ENCODE peak calls at places on chromosome 20, in five cellular contexts. One of them, this sample, is unnamed.

GRCh38 chr20:41094656-41095055 is 42.7 kb upstream of the PLCG1 start:
- DNase-seq in adrenal gland: no peak
- DNase-seq in CD8-positive, alpha-beta memory T cell: no peak
- DNase-seq in H9: no peak
- DNase-seq in tibial artery: no peak
- DNase-seq in this sample: peak; percentile 27

GRCh38 chr20:1061484-1062221 is 56.7 kb upstream of the PSMF1 start:
- DNase-seq in H9: no peak
- DNase-seq in tibial artery: no peak
- DNase-seq in CD8-positive, alpha-beta memory T cell: no peak
- DNase-seq in adrenal gland: no peak
- DNase-seq in this sample: no peak

GRCh38 chr20:45339084-45339483 is 9.1 kb downstream of the SDC4 start:
- DNase-seq in CD8-positive, alpha-beta memory T cell: no peak
- DNase-seq in H9: no peak
- DNase-seq in adrenal gland: no peak
- DNase-seq in tibial artery: no peak
- DNase-seq in this sample: no peak

GRCh38 chr20:38175221-38176030 is 10.4 kb upstream of the TGM2 start:
- DNase-seq in CD8-positive, alpha-beta memory T cell: no peak
- DNase-seq in adrenal gland: no peak
- DNase-seq in H9: no peak
- DNase-seq in tibial artery: no peak
- DNase-seq in this sample: no peak

GRCh38 chr20:17142666-17143065 is 84.2 kb upstream of the PCSK2 start:
- DNase-seq in H9: no peak
- DNase-seq in tibial artery: no peak
- DNase-seq in adrenal gland: no peak
- DNase-seq in CD8-positive, alpha-beta memory T cell: no peak
- DNase-seq in this sample: no peak

GRCh38 chr20:40489886-40490285 is 199.2 kb downstream of the MAFB start:
- DNase-seq in CD8-positive, alpha-beta memory T cell: no peak
- DNase-seq in H9: no peak
- DNase-seq in adrenal gland: no peak
- DNase-seq in tibial artery: no peak
- DNase-seq in this sample: no peak

GRCh38 chr20:13819885-13820645 is 35.2 kb downstream of the NDUFAF5 start:
- DNase-seq in tibial artery: no peak
- DNase-seq in adrenal gland: peak; percentile 40
- DNase-seq in H9: peak; percentile 38
- DNase-seq in CD8-positive, alpha-beta memory T cell: no peak
- DNase-seq in this sample: peak; percentile 60

GRCh38 chr20:41223112-41223511 is 85.8 kb downstream of the PLCG1 start:
- DNase-seq in H9: no peak
- DNase-seq in CD8-positive, alpha-beta memory T cell: no peak
- DNase-seq in adrenal gland: no peak
- DNase-seq in tibial artery: no peak
- DNase-seq in this sample: no peak

GRCh38 chr20:15200139-15200538 is 862.7 kb upstream of the FLRT3 start:
- DNase-seq in CD8-positive, alpha-beta memory T cell: no peak
- DNase-seq in H9: no peak
- DNase-seq in tibial artery: no peak
- DNase-seq in adrenal gland: no peak
- DNase-seq in this sample: no peak

GRCh38 chr20:25251558-25251957 is 3.7 kb downstream of the PYGB start:
- DNase-seq in CD8-positive, alpha-beta memory T cell: no peak
- DNase-seq in tibial artery: no peak
- DNase-seq in H9: no peak
- DNase-seq in adrenal gland: no peak
- DNase-seq in this sample: no peak

GRCh38 chr20:62716198-62716940 is 7.7 kb downstream of the NTSR1 start:
- DNase-seq in H9: no peak
- DNase-seq in adrenal gland: no peak
- DNase-seq in CD8-positive, alpha-beta memory T cell: peak; percentile 71
- DNase-seq in tibial artery: no peak
- DNase-seq in this sample: no peak
- H3K27me3 ChIP-seq in H9: no peaks in the 10 kb centered on the region
- H3K27me3 ChIP-seq in adrenal gland: peaks cover 18% of the 10 kb centered on the region
- H3K27me3 ChIP-seq in CD8-positive, alpha-beta memory T cell: no peaks in the 10 kb centered on the region
- H3K27me3 ChIP-seq in tibial artery: peaks cover 64% of the 10 kb centered on the region
- H3K27me3 ChIP-seq in this sample: no peaks in the 10 kb centered on the region

GRCh38 chr20:39263076-39263475 is 300.9 kb downstream of the DHX35 start:
- DNase-seq in adrenal gland: no peak
- DNase-seq in tibial artery: no peak
- DNase-seq in CD8-positive, alpha-beta memory T cell: no peak
- DNase-seq in H9: no peak
- DNase-seq in this sample: no peak

GRCh38 chr20:39266989-39267388 is 304.8 kb downstream of the DHX35 start:
- DNase-seq in CD8-positive, alpha-beta memory T cell: no peak
- DNase-seq in tibial artery: no peak
- DNase-seq in adrenal gland: no peak
- DNase-seq in H9: no peak
- DNase-seq in this sample: no peak

GRCh38 chr20:39269031-39269461 is 306.9 kb downstream of the DHX35 start:
- DNase-seq in tibial artery: peak; percentile 42
- DNase-seq in adrenal gland: peak; percentile 72
- DNase-seq in H9: peak; percentile 80
- DNase-seq in CD8-positive, alpha-beta memory T cell: no peak
- DNase-seq in this sample: peak; percentile 35

GRCh38 chr20:39268566-39268965 is 306.4 kb downstream of the DHX35 start:
- DNase-seq in adrenal gland: no peak
- DNase-seq in tibial artery: no peak
- DNase-seq in H9: no peak
- DNase-seq in CD8-positive, alpha-beta memory T cell: no peak
- DNase-seq in this sample: no peak

DNA sequence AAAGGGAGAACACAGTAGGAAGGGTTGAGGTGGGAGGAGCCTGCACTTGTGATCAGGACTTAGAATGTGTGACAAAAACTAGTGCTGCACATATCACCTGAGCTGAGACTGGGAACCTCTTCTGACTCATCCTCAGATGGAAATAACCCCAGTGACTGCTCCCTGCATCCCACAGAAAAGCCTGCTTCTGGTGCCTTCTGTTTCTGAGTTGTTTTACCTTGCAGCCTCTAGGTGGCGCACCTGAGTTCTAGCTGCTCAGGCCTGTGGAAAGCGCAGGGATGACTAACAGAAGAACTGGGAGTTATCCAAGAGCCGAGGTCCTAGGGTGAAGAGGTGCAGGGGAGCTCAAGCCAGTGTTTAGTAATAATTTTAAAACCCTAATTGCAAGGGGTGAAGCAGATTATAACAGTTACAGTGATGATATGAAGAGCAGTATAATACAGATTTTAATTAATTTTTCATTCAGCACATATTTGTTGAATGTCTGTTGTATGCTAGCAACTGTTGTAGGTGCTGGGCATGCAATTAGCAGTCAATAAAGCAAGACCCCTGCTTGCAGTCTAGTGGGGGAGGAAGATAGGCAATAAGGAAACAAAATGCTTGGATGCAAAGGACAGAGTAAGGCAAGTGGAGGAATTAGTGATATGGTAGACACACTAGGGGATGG is 302.5 kb downstream of the DHX35 start:
- DNase-seq in adrenal gland: peak; percentile 82
- DNase-seq in CD8-positive, alpha-beta memory T cell: no peak
- DNase-seq in H9: peak; percentile 79
- DNase-seq in tibial artery: peak; percentile 39
- DNase-seq in this sample: peak; percentile 68
- H3K27me3 ChIP-seq in adrenal gland: no peaks in the 10 kb centered on the region
- H3K27me3 ChIP-seq in CD8-positive, alpha-beta memory T cell: no peaks in the 10 kb centered on the region
- H3K27me3 ChIP-seq in H9: no peaks in the 10 kb centered on the region
- H3K27me3 ChIP-seq in tibial artery: no peaks in the 10 kb centered on the region
- H3K27me3 ChIP-seq in this sample: no peaks in the 10 kb centered on the region

DNA sequence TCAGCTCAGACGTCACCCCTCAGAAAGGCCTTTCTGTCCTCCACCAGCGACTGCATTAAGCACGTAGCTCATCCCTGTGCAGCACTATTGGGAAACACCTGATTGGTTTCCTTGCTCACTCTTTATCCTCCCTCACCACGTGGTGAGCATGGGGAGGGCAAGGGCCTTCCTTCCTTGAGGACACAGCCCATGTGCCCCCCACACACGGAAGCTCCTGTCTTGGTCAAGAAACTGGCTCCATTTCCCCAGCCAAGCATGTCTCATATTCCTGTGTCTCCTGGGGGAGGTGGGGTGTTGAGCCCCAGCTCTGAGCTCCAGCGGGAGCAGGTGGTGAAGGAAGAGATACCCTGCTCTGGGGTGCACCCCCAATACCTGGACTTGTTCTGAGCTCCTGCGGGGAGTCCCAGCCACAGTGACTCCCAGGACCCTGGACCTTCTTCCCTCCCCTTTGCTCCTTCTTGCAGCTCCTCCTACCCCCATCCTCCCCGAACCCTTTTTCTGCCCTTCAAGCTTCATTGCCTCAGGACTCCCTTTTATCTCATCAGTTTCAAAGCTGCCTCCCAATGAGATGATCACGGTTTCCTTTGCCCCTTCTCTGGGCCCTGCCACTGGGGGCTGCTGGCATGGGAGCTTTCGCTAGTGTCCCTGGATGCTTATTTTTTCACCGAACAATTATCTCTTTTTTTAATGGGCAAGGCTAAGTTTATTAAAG is 230.1 kb downstream of the TFAP2C start:
- DNase-seq in tibial artery: no peak
- DNase-seq in CD8-positive, alpha-beta memory T cell: no peak
- DNase-seq in H9: no peak
- DNase-seq in adrenal gland: no peak
- DNase-seq in this sample: no peak
- H3K27me3 ChIP-seq in tibial artery: peaks cover 6% of the 10 kb centered on the region
- H3K27me3 ChIP-seq in CD8-positive, alpha-beta memory T cell: no peaks in the 10 kb centered on the region
- H3K27me3 ChIP-seq in H9: no peaks in the 10 kb centered on the region
- H3K27me3 ChIP-seq in adrenal gland: peaks cover 18% of the 10 kb centered on the region
- H3K27me3 ChIP-seq in this sample: no peaks in the 10 kb centered on the region

GRCh38 chr20:8147476-8147875 is 15.4 kb downstream of the PLCB1 start:
- DNase-seq in adrenal gland: no peak
- DNase-seq in H9: no peak
- DNase-seq in tibial artery: no peak
- DNase-seq in CD8-positive, alpha-beta memory T cell: no peak
- DNase-seq in this sample: no peak
- H3K27me3 ChIP-seq in adrenal gland: no peaks in the 10 kb centered on the region
- H3K27me3 ChIP-seq in H9: no peaks in the 10 kb centered on the region
- H3K27me3 ChIP-seq in tibial artery: no peaks in the 10 kb centered on the region
- H3K27me3 ChIP-seq in CD8-positive, alpha-beta memory T cell: no peaks in the 10 kb centered on the region
- H3K27me3 ChIP-seq in this sample: no peaks in the 10 kb centered on the region

DNA sequence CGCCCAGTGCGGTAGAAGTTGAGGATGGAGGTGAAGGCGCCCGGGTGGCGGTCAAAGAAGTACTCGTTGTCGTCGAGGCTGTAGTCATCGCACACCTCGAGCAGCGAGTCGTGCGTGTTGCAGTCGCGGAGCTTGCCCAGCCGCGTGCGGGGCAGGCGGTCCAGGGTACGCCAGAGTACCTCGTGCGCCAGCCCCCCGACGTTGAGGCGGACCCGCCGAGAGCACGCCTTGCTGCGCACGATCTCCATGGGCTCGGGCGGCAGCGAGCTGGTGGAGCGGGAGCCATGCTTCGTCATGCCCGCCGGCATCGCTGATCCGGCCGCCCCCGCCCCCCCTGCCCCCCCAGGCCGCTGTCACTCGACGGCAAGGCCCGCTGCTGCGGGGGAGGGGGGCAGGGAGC is 295 bp downstream of the KCNB1 start:
- DNase-seq in H9: peak; percentile 32
- DNase-seq in CD8-positive, alpha-beta memory T cell: no peak
- DNase-seq in tibial artery: no peak
- DNase-seq in adrenal gland: no peak
- DNase-seq in this sample: no peak
- H3K27me3 ChIP-seq in H9: no peaks in the 10 kb centered on the region
- H3K27me3 ChIP-seq in CD8-positive, alpha-beta memory T cell: peaks cover 18% of the 10 kb centered on the region
- H3K27me3 ChIP-seq in tibial artery: peaks cover 22% of the 10 kb centered on the region
- H3K27me3 ChIP-seq in adrenal gland: peaks cover 11% of the 10 kb centered on the region
- H3K27me3 ChIP-seq in this sample: no peaks in the 10 kb centered on the region

GRCh38 chr20:21102691-21103311 is 3.4 kb downstream of the LINC00237 start:
- DNase-seq in adrenal gland: no peak
- DNase-seq in tibial artery: peak; percentile 51
- DNase-seq in CD8-positive, alpha-beta memory T cell: peak; percentile 71
- DNase-seq in H9: peak; percentile 76
- DNase-seq in this sample: no peak
- H3K27me3 ChIP-seq in adrenal gland: peaks cover 96% of the 10 kb centered on the region
- H3K27me3 ChIP-seq in tibial artery: peaks cover 100% of the 10 kb centered on the region
- H3K27me3 ChIP-seq in CD8-positive, alpha-beta memory T cell: peaks cover 90% of the 10 kb centered on the region
- H3K27me3 ChIP-seq in H9: peaks cover 47% of the 10 kb centered on the region
- H3K27me3 ChIP-seq in this sample: peaks cover 90% of the 10 kb centered on the region

GRCh38 chr20:56631990-56632327 is 2.9 kb downstream of the TFAP2C start:
- DNase-seq in tibial artery: no peak
- DNase-seq in adrenal gland: no peak
- DNase-seq in CD8-positive, alpha-beta memory T cell: no peak
- DNase-seq in H9: no peak
- DNase-seq in this sample: no peak

GRCh38 chr20:56630086-56630493 is 984 bp downstream of the TFAP2C start:
- DNase-seq in H9: peak; percentile 85
- DNase-seq in CD8-positive, alpha-beta memory T cell: no peak
- DNase-seq in tibial artery: no peak
- DNase-seq in adrenal gland: peak; percentile 60
- DNase-seq in this sample: no peak

GRCh38 chr20:56630506-56631317 is 1.6 kb downstream of the TFAP2C start:
- DNase-seq in CD8-positive, alpha-beta memory T cell: no peak
- DNase-seq in adrenal gland: no peak
- DNase-seq in tibial artery: no peak
- DNase-seq in H9: peak; percentile 57
- DNase-seq in this sample: no peak

GRCh38 chr20:56629464-56630085 is 469 bp downstream of the TFAP2C start:
- DNase-seq in adrenal gland: peak; percentile 34
- DNase-seq in tibial artery: no peak
- DNase-seq in CD8-positive, alpha-beta memory T cell: no peak
- DNase-seq in H9: no peak
- DNase-seq in this sample: no peak

DNA sequence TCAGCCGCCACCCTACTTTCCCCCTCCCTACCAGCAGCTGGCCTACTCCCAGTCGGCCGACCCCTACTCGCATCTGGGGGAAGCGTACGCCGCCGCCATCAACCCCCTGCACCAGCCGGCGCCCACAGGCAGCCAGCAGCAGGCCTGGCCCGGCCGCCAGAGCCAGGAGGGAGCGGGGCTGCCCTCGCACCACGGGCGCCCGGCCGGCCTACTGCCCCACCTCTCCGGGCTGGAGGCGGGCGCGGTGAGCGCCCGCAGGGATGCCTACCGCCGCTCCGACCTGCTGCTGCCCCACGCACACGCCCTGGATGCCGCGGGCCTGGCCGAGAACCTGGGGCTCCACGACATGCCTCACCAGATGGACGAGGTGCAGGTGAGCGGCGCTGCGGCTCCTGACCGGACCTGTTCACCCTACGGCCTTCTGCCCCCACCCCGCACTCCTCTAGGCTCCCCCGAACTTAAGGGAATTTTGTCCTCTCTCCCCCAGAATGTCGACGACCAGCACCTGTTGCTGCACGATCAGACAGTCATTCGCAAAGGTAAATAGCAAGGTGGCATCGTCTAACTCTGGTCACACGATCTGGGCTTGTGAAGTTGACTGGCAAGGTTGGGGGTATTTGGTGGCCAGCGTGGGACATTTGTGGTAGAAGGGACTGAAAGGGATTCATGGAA is 2.3 kb downstream of the TFAP2C start:
- DNase-seq in tibial artery: no peak
- DNase-seq in CD8-positive, alpha-beta memory T cell: no peak
- DNase-seq in adrenal gland: no peak
- DNase-seq in H9: no peak
- DNase-seq in this sample: no peak
- H3K27me3 ChIP-seq in tibial artery: peaks cover 89% of the 10 kb centered on the region
- H3K27me3 ChIP-seq in CD8-positive, alpha-beta memory T cell: peaks cover 11% of the 10 kb centered on the region
- H3K27me3 ChIP-seq in adrenal gland: peaks cover 67% of the 10 kb centered on the region
- H3K27me3 ChIP-seq in H9: peaks cover 26% of the 10 kb centered on the region
- H3K27me3 ChIP-seq in this sample: peaks cover 19% of the 10 kb centered on the region

This sample was measured in uterus.